ENCODE peak calls at places on chromosomes 6 and 20, in six cellular contexts. Y, D, E, X, C and H are unnamed samples.

GRCh38 chr6:107506145-107506544 is 16.2 kb downstream of the SOBP start:
- DNase-seq in D (no peak), E (no peak), X (no peak), Y (no peak), C (no peak), H (no peak)

GRCh38 chr6:82015526-82015925 is 232.0 kb downstream of the IBTK start:
- DNase-seq in E (no peak), D (no peak), Y (no peak), X (no peak), C (no peak), H (no peak)

GRCh38 chr6:49001856-49002255 is 461.2 kb downstream of the MMUT start:
- DNase-seq in E (no peak), D (no peak), C (no peak), Y (no peak), X (no peak), H (no peak)

GRCh38 chr20:10322073-10323012 is 103.7 kb downstream of the SNAP25 start:
- DNase-seq in E (no peak), X (no peak), D (no peak), Y (no peak), C (no peak), H (no peak)

GRCh38 chr6:36312854-36313627 is 23.6 kb downstream of the BNIP5 start:
- DNase-seq in D (peak; percentile 50), X (no peak), Y (no peak), C (peak; percentile 23), E (no peak), H (no peak)

GRCh38 chr6:34657307-34657978 is 39.1 kb downstream of the ILRUN start:
- DNase-seq in E (no peak), X (no peak), D (no peak), C (peak; percentile 87), Y (peak; percentile 73), H (no peak)

GRCh38 chr6:38638941-38639497 is 710 bp downstream of the BTBD9 start:
- DNase-seq in D (peak; percentile 44), X (no peak), E (no peak), Y (peak; percentile 38), C (peak; percentile 41), H (peak; percentile 77)

GRCh38 chr6:7888587-7889357 is 21.8 kb downstream of the TXNDC5 start:
- DNase-seq in C (no peak), E (no peak), D (no peak), Y (no peak), X (no peak), H (no peak)

GRCh38 chr6:96563853-96564252 is 925 bp downstream of the FHL5 start:
- DNase-seq in X (no peak), Y (no peak), D (no peak), C (no peak), E (no peak), H (no peak)

GRCh38 chr20:41149679-41150131 is 12.4 kb downstream of the PLCG1 start:
- DNase-seq in X (no peak), D (no peak), E (no peak), Y (peak; percentile 17), C (no peak), H (no peak)

GRCh38 chr6:50952092-50952932 is 133.6 kb downstream of the TFAP2B start:
- DNase-seq in C (no peak), E (no peak), X (no peak), D (no peak), Y (peak; percentile 20), H (no peak)

GRCh38 chr20:13022401-13023170 is 13.8 kb downstream of the SPTLC3 start:
- DNase-seq in D (no peak), E (no peak), X (no peak), Y (peak; percentile 73), C (no peak), H (no peak)

GRCh38 chr6:27178001-27178730 is 69.3 kb upstream of the PRSS16 start:
- DNase-seq in D (peak; percentile 27), E (no peak), Y (peak; percentile 91), X (no peak), C (peak; percentile 70), H (no peak)

GRCh38 chr20:11917663-11918062 is at the start of gene BTBD3:
- DNase-seq in C (peak; percentile 90), D (peak; percentile 6), E (no peak), X (no peak), Y (peak; percentile 51), H (no peak)
- TF ChIP-seq CTCF in C (peak; percentile 7), D (no peak), E (no peak), X (no peak), Y (peak; percentile 32), H (peak; percentile 20)

GRCh38 chr20:50055524-50056083 is 57.3 kb downstream of the UBE2V1 start:
- DNase-seq in D (no peak), C (no peak), X (no peak), E (no peak), Y (no peak), H (no peak)

GRCh38 chr20:50054626-50055511 is 58.1 kb downstream of the UBE2V1 start:
- DNase-seq in Y (no peak), E (no peak), C (no peak), X (no peak), D (no peak), H (no peak)

GRCh38 chr20:50052952-50053789 is 59.8 kb downstream of the UBE2V1 start:
- DNase-seq in D (no peak), E (no peak), C (no peak), Y (no peak), X (no peak), H (no peak)

GRCh38 chr20:50052550-50052949 is 60.4 kb downstream of the UBE2V1 start:
- DNase-seq in C (no peak), E (no peak), D (no peak), X (no peak), Y (no peak), H (no peak)

DNA sequence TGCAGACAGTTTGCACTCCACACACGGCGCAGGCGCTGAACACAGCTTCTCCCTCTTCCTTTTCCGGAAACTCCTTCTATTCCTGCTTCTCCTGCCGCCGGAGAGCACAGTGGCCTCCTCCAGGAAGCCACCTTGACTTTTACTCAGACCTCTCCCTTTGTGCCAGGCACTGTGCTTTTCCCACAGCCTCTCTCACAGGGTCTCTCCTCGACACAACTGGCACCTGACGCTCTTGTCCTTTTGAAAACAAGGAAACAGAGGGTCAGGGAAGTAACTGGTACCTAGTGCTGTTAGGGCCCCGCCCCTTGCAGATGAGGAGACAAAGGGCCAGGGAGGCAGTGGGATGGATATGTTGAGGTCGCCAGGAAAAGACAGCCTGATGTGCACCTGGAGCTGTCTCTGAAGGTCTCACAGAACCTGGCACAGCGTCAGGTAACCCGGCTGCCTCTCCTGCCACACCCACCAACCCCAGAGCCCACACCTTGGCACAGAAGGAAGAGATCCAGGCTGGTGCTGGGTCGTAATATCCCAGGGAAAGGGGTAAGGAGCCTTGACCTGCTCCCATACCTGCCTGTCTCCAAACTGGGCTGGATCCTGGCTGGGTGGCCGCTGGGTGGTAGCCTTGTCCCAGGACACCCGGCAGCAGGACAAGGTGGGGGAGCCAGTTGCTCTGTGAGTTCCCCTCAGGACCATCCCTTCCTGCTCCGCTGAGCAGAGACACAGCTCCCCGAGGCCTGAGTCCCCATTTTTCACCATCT is 59.0 kb downstream of the UBE2V1 start:
- DNase-seq in C (no peak), D (no peak), E (no peak), Y (no peak), X (no peak), H (no peak)
- TF ChIP-seq CTCF in C (no peak), D (no peak), E (no peak), Y (no peak), X (no peak), H (no peak)

GRCh38 chr6:127300411-127300810 is 33.7 kb downstream of the RNF146 start:
- DNase-seq in X (no peak), D (no peak), C (no peak), E (no peak), Y (peak; percentile 79), H (no peak)
- TF ChIP-seq CTCF in X (peak; percentile 25), D (no peak), C (no peak), E (no peak), Y (peak; percentile 5), H (no peak)

DNA sequence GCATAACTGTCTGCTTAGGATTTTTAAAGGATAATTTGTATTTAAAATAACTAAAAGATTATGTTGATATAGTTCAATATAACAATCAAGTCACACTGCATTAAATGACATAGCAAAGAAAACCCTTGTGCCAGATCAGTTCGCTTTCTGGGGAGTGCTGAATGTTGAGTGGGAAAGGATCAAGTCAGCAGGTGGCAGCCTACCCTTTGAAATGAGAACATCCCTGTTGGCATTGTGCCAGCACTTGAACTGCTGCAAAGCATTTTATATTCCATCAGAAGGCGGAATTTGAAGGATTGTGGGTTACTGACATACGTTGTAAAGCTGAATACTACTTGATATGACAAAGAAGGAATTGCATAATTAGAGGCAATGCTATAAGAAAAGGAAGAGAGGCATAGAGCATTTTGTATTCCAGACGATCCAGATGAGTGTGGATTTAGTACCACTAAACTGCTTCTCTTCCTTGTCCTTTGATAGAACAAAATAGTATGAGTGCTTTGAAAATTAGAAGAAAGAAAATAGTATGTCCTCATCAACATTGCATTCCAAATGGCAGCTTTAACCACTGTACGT is 26.6 kb downstream of the BCKDHB start:
- DNase-seq in C (peak; percentile 66), E (no peak), D (no peak), Y (peak; percentile 81), X (no peak), H (no peak)
- TF ChIP-seq CTCF in C (peak; percentile 42), E (peak; percentile 54), D (no peak), Y (peak; percentile 71), X (peak; percentile 82), H (peak; percentile 51)

DNA sequence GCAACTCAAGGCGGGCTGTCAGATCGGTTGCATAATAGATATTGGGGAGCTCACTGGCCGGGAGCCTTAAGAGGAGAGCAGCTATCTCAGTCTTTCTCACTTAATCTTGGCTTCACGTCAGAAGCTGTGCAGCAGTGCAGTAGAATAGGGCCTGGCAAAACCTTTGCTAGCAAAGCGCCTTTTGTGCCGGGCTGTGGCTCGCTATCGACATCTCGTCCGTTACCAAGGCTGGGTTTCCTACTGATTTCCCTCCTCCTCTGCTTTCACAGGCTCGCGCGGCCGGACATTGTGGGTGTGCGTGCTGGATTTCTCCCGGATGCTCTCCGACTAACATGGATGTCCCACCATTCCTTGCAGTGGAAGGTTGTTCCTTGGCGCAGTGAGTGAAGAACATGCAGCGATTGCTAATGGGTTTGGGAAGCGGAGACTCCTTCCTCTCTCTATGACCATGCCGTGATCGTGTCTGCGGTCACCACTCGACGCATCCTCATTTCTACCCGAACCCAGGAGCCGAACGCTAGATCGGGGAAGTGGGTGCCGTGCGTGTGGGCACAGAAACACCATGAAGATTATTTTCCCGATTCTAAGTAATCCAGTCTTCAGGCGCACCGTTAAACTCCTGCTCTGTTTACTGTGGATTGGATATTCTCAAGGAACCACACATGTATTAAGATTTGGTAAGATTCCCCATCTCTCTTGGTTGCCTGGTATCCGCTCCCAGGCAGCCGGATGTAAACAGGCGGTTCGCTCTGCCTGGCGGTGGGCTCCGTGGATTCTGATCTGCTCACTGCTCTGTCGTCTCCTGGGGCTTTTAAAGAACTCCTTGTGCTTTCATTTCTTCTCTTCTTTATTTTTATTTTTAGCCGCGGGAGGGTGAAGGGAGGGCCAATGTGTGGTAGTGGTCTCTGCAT is 5.5 kb downstream of the GRIK2 start:
- DNase-seq in C (no peak), Y (no peak), E (no peak), X (no peak), D (no peak), H (no peak)
- TF ChIP-seq CTCF in C (no peak), Y (no peak), E (no peak), X (no peak), D (no peak), H (no peak)

DNA sequence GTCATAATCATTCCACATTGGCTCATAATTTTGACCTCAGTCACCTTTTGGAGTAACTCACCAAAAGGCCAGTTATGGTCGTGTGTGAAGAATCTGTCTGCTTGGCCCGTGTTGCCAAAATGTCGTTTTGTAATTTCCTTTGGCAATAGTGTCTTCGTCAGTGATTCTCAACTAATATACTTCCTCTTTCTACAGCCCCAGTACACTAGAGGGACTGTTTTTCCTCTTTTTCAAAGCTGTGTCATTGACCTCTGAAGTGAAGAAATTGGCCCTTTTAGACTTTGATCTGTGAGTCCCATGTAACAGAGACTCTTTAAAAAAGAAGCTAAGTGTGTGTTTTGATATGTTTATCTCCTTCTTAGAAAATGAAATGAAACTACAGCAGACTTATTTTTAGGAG is 5.2 kb downstream of the FOXO3 start:
- DNase-seq in Y (no peak), D (peak; percentile 40), C (peak; percentile 79), X (no peak), E (no peak), H (no peak)
- TF ChIP-seq CTCF in Y (no peak), D (no peak), C (peak; percentile 33), X (peak; percentile 63), E (no peak), H (peak; percentile 12)